ENCODE peak calls at places on chromosomes 3 and 15, in five cellular contexts. R is H1, J is HepG2, N is GM12878, S is K562. Q is an unnamed sample.
A peak's percentile ranks its signal among the peaks of the same experiment; 100 is the strongest.

GRCh38 chr3:197378987-197379718 is 80.7 kb upstream of the DLG1 start:
- DNase-seq in S (no peak), N (no peak), J (no peak), R (no peak), Q (no peak)

GRCh38 chr15:55916666-55917409 is 76.6 kb downstream of the NEDD4 start:
- DNase-seq in J (no peak), N (no peak), R (no peak), S (no peak), Q (no peak)

GRCh38 chr3:28856796-28857195 is 424.1 kb upstream of the RBMS3 start:
- DNase-seq in S (no peak), R (no peak), J (no peak), N (no peak), Q (no peak)

GRCh38 chr3:144843099-144843498 is 871.5 kb downstream of the DIPK2A start:
- DNase-seq in S (no peak), N (no peak), R (no peak), J (peak; percentile 5), Q (peak; percentile 7)

GRCh38 chr3:121552379-121552778 is 6.6 kb upstream of the POLQ start:
- DNase-seq in R (no peak), J (no peak), S (no peak), N (no peak), Q (no peak)

GRCh38 chr3:194272861-194273266 is 78.3 kb downstream of the CPN2 start:
- DNase-seq in S (no peak), N (no peak), J (no peak), R (no peak), Q (no peak)

GRCh38 chr3:13509816-13510192 is 29.7 kb downstream of the HDAC11 start:
- DNase-seq in J (no peak), N (no peak), S (no peak), R (no peak), Q (no peak)

GRCh38 chr15:82737975-82738374 is 28.3 kb upstream of the AP3B2 start:
- DNase-seq in S (no peak), R (no peak), N (no peak), J (no peak), Q (no peak)

GRCh38 chr3:15933439-15934144 is 135.8 kb upstream of the ANKRD28 start:
- DNase-seq in N (no peak), J (no peak), R (no peak), S (no peak), Q (no peak)

GRCh38 chr3:160403028-160403545 is 3.6 kb downstream of the SMC4 start:
- DNase-seq in S (no peak), N (no peak), J (no peak), R (no peak), Q (no peak)

DNA sequence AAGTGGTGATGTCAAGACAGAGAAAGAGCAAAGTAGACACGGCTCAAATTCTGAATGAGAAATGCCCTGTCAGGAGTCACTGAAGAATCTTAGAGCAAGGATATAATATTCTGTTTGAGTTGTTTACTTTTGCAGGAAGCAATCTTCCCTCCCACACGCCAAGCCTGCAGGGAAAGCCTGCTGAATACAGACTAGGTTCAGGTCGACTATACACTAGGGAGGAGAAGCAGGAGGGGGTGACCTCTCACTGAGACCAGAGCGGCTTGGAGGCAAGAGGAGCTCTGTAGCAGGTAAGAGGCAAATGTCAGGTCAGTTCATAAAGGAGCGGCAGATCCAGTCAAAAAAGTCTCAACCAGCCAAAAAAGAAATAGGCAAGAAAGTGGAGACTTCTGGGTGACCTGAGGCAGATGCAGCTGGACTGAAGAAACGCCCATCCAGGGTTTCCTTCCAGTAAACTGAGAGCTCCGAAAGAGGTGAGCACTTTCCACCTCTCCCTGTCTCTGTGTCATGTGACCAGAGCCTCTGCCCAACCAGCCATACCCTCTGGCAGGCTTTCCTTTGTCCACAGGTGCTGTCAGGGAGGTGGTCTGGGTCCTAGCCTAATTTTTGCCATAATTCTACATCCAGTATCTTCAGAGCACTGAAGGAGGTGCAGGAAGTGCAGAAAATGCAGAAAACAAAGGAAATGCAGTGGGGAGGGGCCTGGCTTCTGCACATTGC is 37.7 kb upstream of the CTXND1 start:
- DNase-seq in R (no peak), S (no peak), J (no peak), N (no peak), Q (no peak)
- H3K4me2 ChIP-seq in R (no peak overlapping the region), S (no peak overlapping the region), J (peak overlapping the region; percentile 39), N (no peak overlapping the region), Q (no peak overlapping the region)

DNA sequence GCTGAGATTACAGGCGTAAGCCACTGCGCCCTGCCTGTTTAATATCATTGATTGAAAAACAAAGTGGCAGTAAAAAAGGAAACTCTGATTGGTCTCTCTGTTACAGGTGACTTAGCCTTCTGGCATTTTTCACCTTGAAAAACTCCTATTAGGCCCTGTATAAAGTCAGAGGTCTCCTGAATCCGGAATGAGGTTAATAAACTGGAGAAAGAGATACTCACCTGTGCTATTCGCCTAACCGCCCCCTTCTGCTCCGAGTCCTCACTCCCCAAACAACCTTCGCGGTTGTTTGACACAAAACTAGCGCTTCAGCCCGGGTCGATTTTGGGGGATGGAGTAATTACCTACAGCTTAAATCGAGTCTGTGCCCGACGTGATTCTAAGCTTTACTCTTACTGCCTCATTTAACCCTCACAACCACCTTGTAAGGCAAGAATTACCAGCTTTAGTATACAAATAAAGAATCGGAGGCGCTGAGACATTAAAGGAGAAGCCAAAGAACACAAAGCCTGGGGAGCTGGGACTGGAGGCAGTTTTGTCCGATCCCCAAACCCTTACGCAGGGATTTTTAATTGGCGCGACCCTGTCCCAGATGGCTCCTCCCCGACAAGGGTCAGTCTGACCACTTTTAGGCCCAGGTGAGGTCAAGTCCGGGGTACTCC is 441 bp downstream of the CEP70 start:
- DNase-seq in R (no peak), N (no peak), S (no peak), J (peak; percentile 6), Q (no peak)
- TF ChIP-seq ATF3 in R (no peak), N (no peak), S (no peak), J (no peak), Q (no peak)

DNA sequence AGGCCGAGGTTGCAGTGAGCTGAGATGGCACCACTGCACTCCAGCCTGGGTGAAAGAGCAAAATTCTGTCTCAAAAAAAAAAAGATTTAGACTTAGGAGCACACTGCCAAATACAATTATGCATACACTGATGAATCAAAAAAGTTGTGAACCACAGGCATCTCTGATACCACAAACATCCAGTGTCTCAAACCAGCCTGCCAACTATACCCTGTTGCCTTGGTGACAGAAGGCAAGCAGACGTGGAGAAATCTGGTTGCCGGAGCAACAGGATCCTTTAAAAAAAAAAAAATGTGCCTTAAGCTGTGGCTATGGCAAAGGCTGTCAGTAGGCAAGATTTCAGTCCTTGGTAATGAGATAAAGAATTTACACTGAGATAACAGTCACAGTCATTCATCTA is 202.3 kb downstream of the NEK10 start:
- DNase-seq in N (no peak), R (no peak), S (no peak), J (no peak), Q (no peak)
- H3K4me2 ChIP-seq in N (no peak overlapping the region), R (no peak overlapping the region), S (no peak overlapping the region), J (no peak overlapping the region), Q (no peak overlapping the region)

DNA sequence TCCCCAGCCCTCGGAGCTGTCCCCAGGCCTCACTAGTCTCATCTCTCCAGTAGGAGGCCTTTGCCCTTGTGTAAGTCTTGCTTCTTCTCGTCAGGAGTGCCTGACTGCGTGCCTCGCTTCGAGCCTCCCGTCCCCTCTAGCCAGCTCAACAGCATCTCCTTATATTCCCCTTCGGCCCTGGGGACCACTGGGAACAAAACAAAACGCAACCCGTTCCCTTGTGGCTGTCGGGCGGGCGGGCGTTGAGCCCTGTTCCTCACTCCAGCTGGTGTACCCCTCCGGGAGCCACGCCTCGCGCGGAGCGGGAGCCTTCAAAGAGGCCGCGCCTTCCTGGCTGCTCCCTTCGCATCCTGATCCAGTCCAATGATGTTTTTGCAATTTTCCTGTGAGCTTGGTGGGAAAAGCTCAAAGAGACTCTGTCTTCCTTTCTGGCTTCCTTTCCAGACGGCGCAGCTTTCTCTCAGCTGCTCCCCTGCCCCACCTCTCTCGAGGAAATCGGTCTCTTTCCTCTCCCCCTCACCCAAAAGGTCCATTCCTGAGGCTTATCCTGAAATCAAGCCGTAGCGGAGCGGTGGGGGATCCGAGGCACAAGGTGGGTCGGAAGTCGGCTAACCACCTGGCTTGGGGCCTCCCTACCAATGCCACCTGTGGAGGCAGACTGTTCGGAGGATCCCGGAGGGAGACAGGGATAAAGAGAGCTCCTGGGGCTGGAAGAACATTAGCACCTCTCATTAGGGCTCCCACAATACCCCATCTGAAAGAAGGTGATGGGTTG is 33.4 kb upstream of the SRP14 start:
- DNase-seq in N (no peak), S (no peak), J (no peak), R (no peak), Q (no peak)
- TF ChIP-seq ATF3 in N (no peak), S (no peak), J (no peak), R (no peak), Q (no peak)

DNA sequence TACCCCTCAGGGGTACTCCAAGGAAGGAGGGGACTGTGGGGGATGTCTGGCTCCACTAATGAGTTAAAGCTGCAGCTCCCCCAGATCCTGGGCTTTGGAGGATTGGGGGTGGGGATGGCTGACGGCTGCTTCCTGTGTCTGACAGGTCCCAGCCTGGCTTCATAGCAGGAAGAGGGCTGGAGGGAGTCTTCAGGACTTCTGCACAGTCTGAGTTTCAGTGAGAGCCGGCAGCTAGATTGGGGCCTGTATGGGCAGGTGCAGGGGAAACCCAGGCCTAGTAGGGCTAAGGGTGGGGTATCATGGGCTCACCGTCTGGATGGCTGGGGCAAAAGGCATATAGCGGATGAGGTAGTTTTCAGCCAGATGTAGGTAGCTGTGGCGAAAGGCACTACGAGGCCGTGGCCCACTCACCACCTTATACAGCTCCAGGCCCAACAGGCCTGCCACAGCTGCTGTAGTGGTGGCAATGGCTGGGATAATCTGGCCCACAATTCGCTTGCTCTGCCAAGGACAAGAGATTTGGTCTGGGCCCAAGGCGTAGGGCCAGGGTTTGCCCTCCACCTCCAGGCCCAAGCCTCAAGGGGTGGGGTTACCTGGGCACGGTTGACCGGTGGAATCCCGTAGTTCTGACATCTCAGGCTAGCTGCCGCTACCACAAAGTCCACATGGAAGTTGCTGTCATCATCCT is 4.5 kb downstream of the INKA1 start:
- DNase-seq in R (no peak), J (no peak), N (no peak), S (no peak), Q (no peak)
- H3K4me2 ChIP-seq in R (no peak overlapping the region), J (no peak overlapping the region), N (peak overlapping the region; percentile 89), S (no peak overlapping the region), Q (no peak overlapping the region)

GRCh38 chr15:31259562-31260252 is 66.9 kb upstream of the KLF13 start:
- DNase-seq in S (no peak), J (no peak), N (no peak), R (no peak), Q (no peak)
- TF ChIP-seq ATF3 in S (no peak), J (no peak), N (no peak), R (no peak), Q (no peak)

DNA sequence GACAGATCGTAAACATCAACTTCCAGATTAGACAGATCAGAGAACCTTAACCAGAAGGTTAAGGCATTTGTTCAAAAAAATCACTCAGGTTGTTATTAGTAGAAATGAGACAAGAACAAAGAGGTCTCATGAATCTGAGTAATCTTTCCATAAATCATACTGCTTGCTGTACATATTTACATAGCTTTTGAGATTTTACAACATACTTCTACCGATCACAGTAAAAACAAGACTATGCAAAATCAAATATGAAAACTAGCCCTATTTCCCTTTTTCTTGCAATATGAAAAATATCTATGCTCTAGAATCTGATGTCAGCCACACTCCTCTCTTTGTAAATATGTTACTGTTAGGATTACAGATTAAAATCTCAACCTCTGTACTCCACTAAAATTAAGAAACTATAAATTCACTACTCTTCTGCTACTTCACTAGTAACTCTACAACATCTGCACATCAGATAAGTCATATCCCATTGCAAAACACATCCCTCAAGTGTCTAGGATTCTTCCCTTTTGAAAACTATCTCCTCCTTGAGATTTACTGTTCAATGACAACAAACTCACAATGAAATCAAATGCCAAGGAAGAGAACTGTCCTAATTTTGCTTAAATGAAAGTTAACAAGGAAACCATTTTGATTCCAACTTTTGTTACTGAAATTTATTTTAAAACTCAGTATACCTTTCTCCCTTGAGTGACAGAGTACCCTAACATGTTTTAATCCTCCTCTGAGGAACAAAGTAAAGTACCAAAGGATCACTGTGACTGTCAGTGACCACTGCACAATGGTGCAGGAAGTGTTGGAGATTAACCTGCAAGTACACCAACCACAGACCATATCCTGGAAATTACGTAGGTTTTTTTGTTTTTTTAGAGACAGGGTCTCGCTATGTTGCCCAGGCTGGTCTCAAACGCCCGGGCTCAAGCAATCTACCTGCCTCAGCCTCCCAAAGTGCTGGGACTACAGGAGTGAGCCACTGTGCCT is 12.8 kb downstream of the DCUN1D1 start:
- DNase-seq in S (no peak), J (no peak), R (no peak), N (no peak), Q (no peak)
- H3K4me2 ChIP-seq in S (no peak overlapping the region), J (no peak overlapping the region), R (no peak overlapping the region), N (peak overlapping the region; percentile 73), Q (no peak overlapping the region)

Q was measured in HCT116.